ENCODE peak calls at places on chromosomes 2 and 18, in ten cellular contexts. One of them, this sample, is unnamed.

GRCh38 chr2:45890094-45890646 is 238.7 kb downstream of the PRKCE start:
- DNase-seq in right atrium auricular region: no peak
- DNase-seq in heart left ventricle: no peak
- DNase-seq in brain microvascular endothelial cell: no peak
- DNase-seq in AG04450: no peak
- DNase-seq in gastrocnemius medialis: no peak
- DNase-seq in stomach: no peak
- DNase-seq in IMR-90: no peak
- DNase-seq in body of pancreas: no peak
- DNase-seq in adrenal gland: no peak
- DNase-seq in this sample: no peak

GRCh38 chr2:67752964-67753363 is 309.8 kb downstream of the C1D start:
- DNase-seq in adrenal gland: no peak
- DNase-seq in right atrium auricular region: no peak
- DNase-seq in stomach: no peak
- DNase-seq in heart left ventricle: no peak
- DNase-seq in gastrocnemius medialis: no peak
- DNase-seq in brain microvascular endothelial cell: peak; percentile 9
- DNase-seq in IMR-90: peak; percentile 91
- DNase-seq in body of pancreas: no peak
- DNase-seq in AG04450: peak; percentile 89
- DNase-seq in this sample: peak; percentile 92

GRCh38 chr18:59155140-59155539 is 15.5 kb downstream of the SEC11C start:
- DNase-seq in AG04450: peak; percentile 58
- DNase-seq in IMR-90: peak; percentile 95
- DNase-seq in brain microvascular endothelial cell: no peak
- DNase-seq in adrenal gland: no peak
- DNase-seq in right atrium auricular region: no peak
- DNase-seq in body of pancreas: no peak
- DNase-seq in gastrocnemius medialis: no peak
- DNase-seq in stomach: no peak
- DNase-seq in heart left ventricle: no peak
- DNase-seq in this sample: peak; percentile 82

GRCh38 chr2:224083631-224084030 is 44.5 kb upstream of the SERPINE2 start:
- DNase-seq in gastrocnemius medialis: no peak
- DNase-seq in brain microvascular endothelial cell: no peak
- DNase-seq in adrenal gland: no peak
- DNase-seq in right atrium auricular region: no peak
- DNase-seq in body of pancreas: no peak
- DNase-seq in IMR-90: no peak
- DNase-seq in AG04450: no peak
- DNase-seq in heart left ventricle: no peak
- DNase-seq in stomach: no peak
- DNase-seq in this sample: no peak

GRCh38 chr18:12891561-12891960 is 7.5 kb upstream of the PTPN2 start:
- DNase-seq in AG04450: no peak
- DNase-seq in adrenal gland: no peak
- DNase-seq in brain microvascular endothelial cell: no peak
- DNase-seq in gastrocnemius medialis: no peak
- DNase-seq in body of pancreas: no peak
- DNase-seq in heart left ventricle: no peak
- DNase-seq in stomach: no peak
- DNase-seq in IMR-90: no peak
- DNase-seq in right atrium auricular region: no peak
- DNase-seq in this sample: no peak

GRCh38 chr2:39275016-39275415 is 31.2 kb upstream of the CDKL4 start:
- DNase-seq in IMR-90: peak; percentile 8
- DNase-seq in stomach: no peak
- DNase-seq in body of pancreas: no peak
- DNase-seq in heart left ventricle: no peak
- DNase-seq in gastrocnemius medialis: no peak
- DNase-seq in adrenal gland: no peak
- DNase-seq in right atrium auricular region: no peak
- DNase-seq in brain microvascular endothelial cell: no peak
- DNase-seq in AG04450: no peak
- DNase-seq in this sample: no peak

GRCh38 chr2:120735750-120736170 is at the start of gene GLI2:
- DNase-seq in gastrocnemius medialis: peak; percentile 51
- DNase-seq in AG04450: peak; percentile 55
- DNase-seq in body of pancreas: peak; percentile 55
- DNase-seq in right atrium auricular region: peak; percentile 72
- DNase-seq in IMR-90: peak; percentile 87
- DNase-seq in brain microvascular endothelial cell: peak; percentile 78
- DNase-seq in heart left ventricle: peak; percentile 74
- DNase-seq in adrenal gland: peak; percentile 72
- DNase-seq in stomach: peak; percentile 70
- DNase-seq in this sample: no peak

GRCh38 chr18:23237524-23238151 is 102.4 kb downstream of the CABLES1 start:
- DNase-seq in gastrocnemius medialis: peak; percentile 36
- DNase-seq in IMR-90: peak; percentile 41
- DNase-seq in stomach: peak; percentile 57
- DNase-seq in body of pancreas: no peak
- DNase-seq in AG04450: no peak
- DNase-seq in right atrium auricular region: peak; percentile 79
- DNase-seq in adrenal gland: peak; percentile 33
- DNase-seq in brain microvascular endothelial cell: peak; percentile 54
- DNase-seq in heart left ventricle: peak; percentile 52
- DNase-seq in this sample: no peak

GRCh38 chr2:79849241-79849640 is 336.4 kb downstream of the CTNNA2 start:
- DNase-seq in heart left ventricle: no peak
- DNase-seq in gastrocnemius medialis: no peak
- DNase-seq in adrenal gland: no peak
- DNase-seq in brain microvascular endothelial cell: no peak
- DNase-seq in body of pancreas: no peak
- DNase-seq in AG04450: no peak
- DNase-seq in right atrium auricular region: no peak
- DNase-seq in IMR-90: no peak
- DNase-seq in stomach: no peak
- DNase-seq in this sample: no peak

GRCh38 chr2:157304811-157305712 is 20.6 kb downstream of the ERMN start:
- DNase-seq in AG04450: peak; percentile 7
- DNase-seq in adrenal gland: no peak
- DNase-seq in right atrium auricular region: no peak
- DNase-seq in stomach: no peak
- DNase-seq in gastrocnemius medialis: no peak
- DNase-seq in heart left ventricle: no peak
- DNase-seq in brain microvascular endothelial cell: peak; percentile 72
- DNase-seq in IMR-90: peak; percentile 49
- DNase-seq in body of pancreas: no peak
- DNase-seq in this sample: peak; percentile 35

GRCh38 chr18:33355756-33356155 is 84.8 kb downstream of the CCDC178 start:
- DNase-seq in stomach: no peak
- DNase-seq in brain microvascular endothelial cell: no peak
- DNase-seq in body of pancreas: no peak
- DNase-seq in adrenal gland: no peak
- DNase-seq in gastrocnemius medialis: no peak
- DNase-seq in AG04450: no peak
- DNase-seq in heart left ventricle: no peak
- DNase-seq in IMR-90: no peak
- DNase-seq in right atrium auricular region: no peak
- DNase-seq in this sample: no peak

GRCh38 chr2:207828361-207829057 is 58.8 kb upstream of the FZD5 start:
- DNase-seq in body of pancreas: peak; percentile 50
- DNase-seq in heart left ventricle: no peak
- DNase-seq in stomach: peak; percentile 43
- DNase-seq in right atrium auricular region: no peak
- DNase-seq in adrenal gland: peak; percentile 70
- DNase-seq in IMR-90: peak; percentile 20
- DNase-seq in AG04450: no peak
- DNase-seq in brain microvascular endothelial cell: no peak
- DNase-seq in gastrocnemius medialis: no peak
- DNase-seq in this sample: no peak

GRCh38 chr2:20071397-20072383 is 20.3 kb upstream of the LAPTM4A start:
- DNase-seq in brain microvascular endothelial cell: peak; percentile 63
- DNase-seq in body of pancreas: no peak
- DNase-seq in gastrocnemius medialis: peak; percentile 37
- DNase-seq in heart left ventricle: peak; percentile 73
- DNase-seq in adrenal gland: peak; percentile 48
- DNase-seq in stomach: no peak
- DNase-seq in right atrium auricular region: no peak
- DNase-seq in AG04450: peak; percentile 97
- DNase-seq in IMR-90: peak; percentile 98
- DNase-seq in this sample: peak; percentile 94

GRCh38 chr2:8494589-8494988 is 187.3 kb upstream of the ID2 start:
- DNase-seq in adrenal gland: peak; percentile 34
- DNase-seq in right atrium auricular region: no peak
- DNase-seq in body of pancreas: no peak
- DNase-seq in gastrocnemius medialis: no peak
- DNase-seq in IMR-90: no peak
- DNase-seq in heart left ventricle: peak; percentile 52
- DNase-seq in brain microvascular endothelial cell: no peak
- DNase-seq in AG04450: no peak
- DNase-seq in stomach: no peak
- DNase-seq in this sample: no peak

GRCh38 chr2:72145658-72146329 is 1.9 kb downstream of the CYP26B1 start:
- DNase-seq in brain microvascular endothelial cell: no peak
- DNase-seq in gastrocnemius medialis: peak; percentile 9
- DNase-seq in right atrium auricular region: peak; percentile 50
- DNase-seq in IMR-90: no peak
- DNase-seq in AG04450: no peak
- DNase-seq in body of pancreas: peak; percentile 8
- DNase-seq in adrenal gland: peak; percentile 9
- DNase-seq in stomach: no peak
- DNase-seq in heart left ventricle: peak; percentile 18
- DNase-seq in this sample: no peak

GRCh38 chr2:46914578-46915230 is 902 bp downstream of the MCFD2 start:
- DNase-seq in AG04450: no peak
- DNase-seq in gastrocnemius medialis: no peak
- DNase-seq in brain microvascular endothelial cell: no peak
- DNase-seq in IMR-90: no peak
- DNase-seq in right atrium auricular region: no peak
- DNase-seq in adrenal gland: no peak
- DNase-seq in body of pancreas: no peak
- DNase-seq in heart left ventricle: no peak
- DNase-seq in stomach: no peak
- DNase-seq in this sample: no peak

GRCh38 chr2:204917089-204917701 is 371.9 kb downstream of the PARD3B start:
- DNase-seq in right atrium auricular region: no peak
- DNase-seq in AG04450: no peak
- DNase-seq in stomach: no peak
- DNase-seq in IMR-90: no peak
- DNase-seq in heart left ventricle: no peak
- DNase-seq in adrenal gland: no peak
- DNase-seq in body of pancreas: no peak
- DNase-seq in brain microvascular endothelial cell: no peak
- DNase-seq in gastrocnemius medialis: no peak
- DNase-seq in this sample: no peak
- TF ChIP-seq CTCF in right atrium auricular region: no peak
- TF ChIP-seq CTCF in AG04450: no peak
- TF ChIP-seq CTCF in stomach: no peak
- TF ChIP-seq CTCF in IMR-90: no peak
- TF ChIP-seq CTCF in heart left ventricle: no peak
- TF ChIP-seq CTCF in adrenal gland: no peak
- TF ChIP-seq CTCF in body of pancreas: no peak
- TF ChIP-seq CTCF in brain microvascular endothelial cell: no peak
- TF ChIP-seq CTCF in gastrocnemius medialis: no peak
- TF ChIP-seq CTCF in this sample: no peak

DNA sequence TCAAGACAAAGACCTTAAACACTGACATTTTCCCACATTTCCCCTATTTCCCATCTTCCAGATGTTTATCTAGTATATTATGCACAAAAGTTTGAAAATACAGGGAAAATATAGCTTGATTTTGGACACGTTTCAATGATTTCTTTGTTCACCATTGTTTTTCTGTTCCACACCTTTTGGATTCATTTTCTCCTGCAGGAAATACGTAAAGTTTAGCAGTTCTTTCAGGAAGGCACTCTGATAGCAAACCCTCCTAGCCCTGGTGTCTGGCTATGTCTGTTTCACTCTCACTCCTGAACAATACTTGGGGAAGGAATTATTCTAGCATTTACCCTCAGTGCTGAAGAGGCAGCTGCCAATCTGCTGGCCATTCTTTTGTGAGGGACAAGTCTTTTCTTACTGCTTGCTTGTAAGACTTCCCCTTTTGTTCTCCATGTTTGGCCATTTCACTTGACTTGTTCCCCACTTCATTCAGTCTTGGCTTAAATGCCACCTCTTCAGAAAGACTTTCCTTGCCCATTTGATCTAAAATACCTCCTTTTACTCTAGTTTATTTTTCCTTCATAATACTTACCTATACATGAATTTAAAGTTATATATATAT is 195.4 kb downstream of the RNF152 start:
- DNase-seq in heart left ventricle: no peak
- DNase-seq in body of pancreas: no peak
- DNase-seq in brain microvascular endothelial cell: no peak
- DNase-seq in gastrocnemius medialis: no peak
- DNase-seq in IMR-90: no peak
- DNase-seq in adrenal gland: no peak
- DNase-seq in AG04450: no peak
- DNase-seq in right atrium auricular region: no peak
- DNase-seq in stomach: no peak
- DNase-seq in this sample: no peak
- H3K27me3 ChIP-seq in heart left ventricle: no peaks in the 10 kb centered on the region
- H3K27me3 ChIP-seq in body of pancreas: no peaks in the 10 kb centered on the region
- H3K27me3 ChIP-seq in brain microvascular endothelial cell: no peaks in the 10 kb centered on the region
- H3K27me3 ChIP-seq in gastrocnemius medialis: no peaks in the 10 kb centered on the region
- H3K27me3 ChIP-seq in IMR-90: no peaks in the 10 kb centered on the region
- H3K27me3 ChIP-seq in adrenal gland: no peaks in the 10 kb centered on the region
- H3K27me3 ChIP-seq in AG04450: no peaks in the 10 kb centered on the region
- H3K27me3 ChIP-seq in right atrium auricular region: no peaks in the 10 kb centered on the region
- H3K27me3 ChIP-seq in stomach: no peaks in the 10 kb centered on the region
- H3K27me3 ChIP-seq in this sample: no peaks in the 10 kb centered on the region

DNA sequence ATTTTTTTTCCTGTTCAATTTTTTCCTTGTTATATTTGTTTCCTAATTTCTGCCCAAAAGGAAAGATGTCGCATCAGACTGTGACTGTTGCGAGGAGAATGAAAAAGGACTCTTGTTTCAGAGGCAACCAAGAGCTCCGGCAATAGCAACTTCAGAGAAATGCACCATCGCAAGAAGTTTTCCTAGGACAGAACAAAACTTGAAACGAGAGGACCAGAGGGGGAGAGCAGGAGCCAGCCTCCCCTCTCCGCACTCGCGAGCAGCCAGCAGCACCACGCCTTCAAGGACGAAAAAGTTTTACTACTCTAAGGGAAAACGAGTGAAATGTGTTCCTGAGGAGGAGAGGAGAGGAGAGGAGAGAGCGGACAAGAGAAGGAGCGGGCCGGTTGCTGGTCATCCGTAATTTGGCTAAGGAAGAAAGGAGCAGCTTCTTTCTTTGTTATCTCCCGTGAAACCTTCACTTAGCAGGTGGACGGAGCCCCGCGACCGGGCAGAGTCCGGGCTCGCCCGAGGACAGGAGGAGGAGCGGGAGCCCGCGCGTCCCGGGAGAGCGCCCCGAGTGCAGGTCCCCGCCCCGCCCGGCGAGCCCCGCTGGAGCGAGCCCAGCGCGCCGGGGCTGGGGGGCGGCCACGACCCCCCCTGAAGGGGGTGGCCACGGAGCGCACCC is 725 bp downstream of the POU3F3 start:
- DNase-seq in right atrium auricular region: no peak
- DNase-seq in body of pancreas: no peak
- DNase-seq in IMR-90: no peak
- DNase-seq in gastrocnemius medialis: no peak
- DNase-seq in AG04450: no peak
- DNase-seq in stomach: no peak
- DNase-seq in heart left ventricle: no peak
- DNase-seq in adrenal gland: no peak
- DNase-seq in brain microvascular endothelial cell: no peak
- DNase-seq in this sample: no peak
- H3K4me3 ChIP-seq in right atrium auricular region: no peak overlapping the region
- H3K4me3 ChIP-seq in body of pancreas: no peak overlapping the region
- H3K4me3 ChIP-seq in IMR-90: no peak overlapping the region
- H3K4me3 ChIP-seq in gastrocnemius medialis: peak overlapping the region; percentile 65
- H3K4me3 ChIP-seq in AG04450: no peak overlapping the region
- H3K4me3 ChIP-seq in stomach: peak overlapping the region; percentile 39
- H3K4me3 ChIP-seq in heart left ventricle: no peak overlapping the region
- H3K4me3 ChIP-seq in adrenal gland: no peak overlapping the region
- H3K4me3 ChIP-seq in brain microvascular endothelial cell: no peak overlapping the region
- H3K4me3 ChIP-seq in this sample: no peak overlapping the region

GRCh38 chr2:181239400-181239799 is 217.8 kb upstream of the ITGA4 start:
- DNase-seq in body of pancreas: no peak
- DNase-seq in stomach: no peak
- DNase-seq in brain microvascular endothelial cell: no peak
- DNase-seq in adrenal gland: no peak
- DNase-seq in IMR-90: no peak
- DNase-seq in right atrium auricular region: no peak
- DNase-seq in gastrocnemius medialis: no peak
- DNase-seq in heart left ventricle: no peak
- DNase-seq in AG04450: no peak
- DNase-seq in this sample: no peak
- TF ChIP-seq CTCF in body of pancreas: no peak
- TF ChIP-seq CTCF in stomach: no peak
- TF ChIP-seq CTCF in brain microvascular endothelial cell: peak; percentile 26
- TF ChIP-seq CTCF in adrenal gland: no peak
- TF ChIP-seq CTCF in IMR-90: peak; percentile 10
- TF ChIP-seq CTCF in right atrium auricular region: no peak
- TF ChIP-seq CTCF in gastrocnemius medialis: no peak
- TF ChIP-seq CTCF in heart left ventricle: no peak
- TF ChIP-seq CTCF in AG04450: peak; percentile 11
- TF ChIP-seq CTCF in this sample: no peak

This sample was measured in BJ.